ENCODE peak calls at places on chromosomes 7 and 10, in seven cellular contexts. U is brain microvascular endothelial cell; X is psoas muscle; J is trophoblast cell; L is effector memory CD4-positive, alpha-beta T cell; F is ovary; M is aorta. C is an unnamed sample.
A peak's percentile ranks its signal among the peaks of the same experiment; 100 is the strongest.

GRCh38 chr10:58993480-58994221 is 182.8 kb upstream of the PHYHIPL start:
- DNase-seq in L (no peak), F (no peak), X (no peak), U (no peak), J (no peak), M (no peak), C (no peak)

GRCh38 chr7:93981480-93981874 is 22.7 kb downstream of the BET1 start:
- DNase-seq in X (no peak), M (no peak), L (no peak), J (no peak), F (no peak), U (no peak), C (no peak)

GRCh38 chr7:105473163-105473562 is 48.9 kb downstream of the PUS7 start:
- DNase-seq in M (no peak), U (peak; percentile 71), L (no peak), X (no peak), J (peak; percentile 19), F (no peak), C (peak; percentile 28)

GRCh38 chr7:22663319-22663718 is 63.7 kb upstream of the IL6 start:
- DNase-seq in J (peak; percentile 58), X (no peak), M (no peak), U (no peak), L (no peak), F (no peak), C (no peak)

GRCh38 chr7:29806131-29806792 is at the start of gene WIPF3:
- DNase-seq in F (peak; percentile 58), U (no peak), M (peak; percentile 46), X (peak; percentile 66), J (peak; percentile 13), L (no peak), C (no peak)

GRCh38 chr7:142516038-142516501 is 233.2 kb upstream of the PRSS1 start:
- DNase-seq in U (no peak), J (no peak), X (no peak), L (no peak), M (no peak), F (no peak), C (peak; percentile 28)

GRCh38 chr7:41241641-41242040 is 461.2 kb downstream of the INHBA start:
- DNase-seq in F (no peak), L (no peak), M (no peak), U (no peak), X (no peak), J (no peak), C (no peak)

GRCh38 chr10:10854715-10855114 is 163.0 kb upstream of the CELF2 start:
- DNase-seq in F (no peak), M (no peak), X (no peak), U (no peak), L (no peak), J (no peak), C (no peak)

GRCh38 chr7:111982804-111983203 is 223.4 kb downstream of the DOCK4 start:
- DNase-seq in L (no peak), F (no peak), X (no peak), U (peak; percentile 53), M (no peak), J (no peak), C (no peak)

GRCh38 chr7:78959471-78959870 is 494.0 kb downstream of the MAGI2 start:
- DNase-seq in X (no peak), J (no peak), F (no peak), M (no peak), L (no peak), U (no peak), C (no peak)

GRCh38 chr10:3925184-3925583 is 140.2 kb upstream of the KLF6 start:
- DNase-seq in L (no peak), F (no peak), M (no peak), X (no peak), J (no peak), U (no peak), C (no peak)

GRCh38 chr10:126315471-126316177 is 72.7 kb downstream of the ADAM12 start:
- DNase-seq in U (peak; percentile 86), F (no peak), J (no peak), L (no peak), M (no peak), X (no peak), C (no peak)

GRCh38 chr10:121608669-121609190 is 10.5 kb upstream of the FGFR2 start:
- DNase-seq in M (no peak), U (no peak), X (no peak), F (peak; percentile 38), J (no peak), L (no peak), C (no peak)

GRCh38 chr7:105611856-105612775 is 30.8 kb upstream of the EFCAB10 start:
- DNase-seq in L (no peak), M (no peak), U (peak; percentile 6), F (no peak), J (no peak), X (no peak), C (no peak)

DNA sequence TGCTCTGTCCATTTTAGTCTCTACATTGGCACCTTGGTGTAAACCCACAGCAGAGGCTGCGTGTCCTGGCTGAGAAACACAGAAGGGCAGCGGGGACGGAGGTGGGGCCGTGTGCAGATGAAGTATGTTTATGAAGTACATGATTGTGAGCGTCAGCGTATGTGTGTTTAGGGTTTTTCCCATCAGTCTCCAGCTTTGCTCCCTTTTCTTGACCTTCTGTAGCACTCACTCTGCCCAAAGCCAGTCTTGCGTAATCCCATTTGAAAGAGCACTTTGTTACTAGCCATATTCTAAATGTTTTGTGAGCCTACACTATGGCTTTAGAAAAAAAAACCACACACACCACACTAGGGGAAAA is 750.8 kb upstream of the SORCS1 start:
- DNase-seq in F (no peak), X (no peak), M (no peak), L (no peak), U (no peak), J (no peak), C (no peak)
- H3K4me3 ChIP-seq in F (no peak overlapping the region), X (no peak overlapping the region), M (no peak overlapping the region), L (no peak overlapping the region), U (peak overlapping the region; percentile 33), J (peak overlapping the region; percentile 75), C (no peak overlapping the region)

GRCh38 chr7:92813390-92814024 is 22.9 kb downstream of the CDK6 start:
- DNase-seq in L (no peak), M (no peak), X (no peak), J (no peak), U (no peak), F (no peak), C (no peak)

GRCh38 chr7:92810242-92810611 is 26.1 kb downstream of the CDK6 start:
- DNase-seq in J (no peak), X (no peak), U (peak; percentile 59), F (no peak), L (no peak), M (no peak), C (no peak)

GRCh38 chr7:92809397-92810241 is 26.8 kb downstream of the CDK6 start:
- DNase-seq in U (peak; percentile 95), L (peak; percentile 48), J (peak; percentile 27), F (peak; percentile 74), M (peak; percentile 58), X (no peak), C (peak; percentile 57)

GRCh38 chr7:92808635-92809034 is 27.7 kb downstream of the CDK6 start:
- DNase-seq in J (no peak), F (no peak), L (no peak), M (no peak), X (no peak), U (no peak), C (no peak)

GRCh38 chr7:92811158-92811557 is 25.2 kb downstream of the CDK6 start:
- DNase-seq in M (no peak), F (no peak), X (no peak), U (no peak), L (no peak), J (no peak), C (no peak)
- H3K27ac ChIP-seq in M (no peak overlapping the region), F (no peak overlapping the region), X (no peak overlapping the region), U (peak overlapping the region; percentile 95), L (no peak overlapping the region), J (no peak overlapping the region), C (no peak overlapping the region)

GRCh38 chr10:23341004-23341403 is 3.6 kb downstream of the C10orf67 start:
- DNase-seq in U (no peak), F (no peak), X (no peak), J (no peak), M (no peak), L (no peak), C (no peak)

GRCh38 chr10:23344251-23344841 is at the start of gene C10orf67:
- DNase-seq in J (peak; percentile 70), M (peak; percentile 67), U (peak; percentile 39), F (peak; percentile 71), L (no peak), X (peak; percentile 58), C (no peak)

GRCh38 chr10:23345861-23346260 is 1.3 kb upstream of the C10orf67 start:
- DNase-seq in L (no peak), F (no peak), M (no peak), X (no peak), J (peak; percentile 57), U (peak; percentile 91), C (peak; percentile 66)

GRCh38 chr10:23342213-23342884 is 2.2 kb downstream of the C10orf67 start:
- DNase-seq in M (no peak), U (no peak), J (peak; percentile 23), X (no peak), F (no peak), L (no peak), C (no peak)

GRCh38 chr10:23343591-23344225 is 889 bp downstream of the C10orf67 start:
- DNase-seq in J (no peak), M (peak; percentile 62), U (peak; percentile 9), F (peak; percentile 82), L (peak; percentile 45), X (peak; percentile 71), C (no peak)
- H3K4me3 ChIP-seq in J (peak overlapping the region; percentile 59), M (no peak overlapping the region), U (peak overlapping the region; percentile 65), F (peak overlapping the region; percentile 52), L (peak overlapping the region; percentile 67), X (peak overlapping the region; percentile 68), C (peak overlapping the region; percentile 41)

GRCh38 chr7:6417408-6417807 is 30.3 kb downstream of the DAGLB start:
- DNase-seq in F (no peak), U (no peak), X (no peak), M (no peak), J (no peak), L (no peak), C (no peak)
- H3K27ac ChIP-seq in F (no peak overlapping the region), U (no peak overlapping the region), X (no peak overlapping the region), M (no peak overlapping the region), J (no peak overlapping the region), L (no peak overlapping the region), C (no peak overlapping the region)

GRCh38 chr7:123774498-123774897 is 25.7 kb upstream of the WASL start:
- DNase-seq in F (no peak), U (no peak), J (no peak), M (no peak), L (no peak), X (no peak), C (no peak)
- H3K4me3 ChIP-seq in F (no peak overlapping the region), U (no peak overlapping the region), J (no peak overlapping the region), M (no peak overlapping the region), L (no peak overlapping the region), X (no peak overlapping the region), C (no peak overlapping the region)

DNA sequence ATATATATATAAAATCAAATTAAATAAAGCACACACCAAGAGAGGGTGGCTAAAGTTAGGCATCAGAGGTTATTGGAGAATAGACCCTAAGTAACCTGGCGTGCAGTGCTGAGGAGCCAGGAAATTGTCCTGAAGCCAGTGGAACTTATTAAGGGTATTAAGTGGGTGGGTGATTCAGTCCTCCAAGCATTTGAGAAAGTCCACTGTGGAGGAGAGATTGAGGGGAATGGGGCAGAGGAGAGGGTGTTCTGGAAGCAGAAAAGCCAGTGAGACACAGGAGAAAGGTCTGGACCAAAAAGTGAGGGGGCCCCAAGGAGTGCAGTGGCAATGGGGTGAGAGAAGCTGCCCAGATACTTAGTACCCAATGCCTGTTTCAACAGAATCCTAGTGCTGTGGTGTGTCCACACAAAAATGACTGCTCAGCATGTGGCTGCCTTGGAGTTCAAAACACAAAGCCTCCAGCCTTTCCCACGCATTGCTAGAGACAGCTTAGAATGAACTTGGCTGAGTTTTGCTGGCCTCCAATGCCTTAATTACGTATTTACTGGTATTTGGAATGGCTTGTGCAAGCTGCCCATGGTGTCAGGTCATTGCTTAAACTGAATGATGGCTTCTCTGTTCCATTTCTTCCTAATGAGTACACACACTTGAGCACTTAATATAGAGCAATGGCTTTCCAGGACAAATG is 44.9 kb upstream of the CHST15 start:
- DNase-seq in F (peak; percentile 78), L (no peak), X (peak; percentile 48), J (no peak), M (no peak), U (no peak), C (no peak)
- H3K27ac ChIP-seq in F (no peak overlapping the region), L (no peak overlapping the region), X (peak overlapping the region; percentile 42), J (no peak overlapping the region), M (peak overlapping the region; percentile 86), U (no peak overlapping the region), C (no peak overlapping the region)

C was measured in keratinocyte.